ENCODE peak calls at places on chromosome 1, in nine cellular contexts. One of them, this sample, is unnamed. For H3K36me3, the result is how much of the 10 kb centered on the place peaks cover.

GRCh38 chr1:175734642-175735041 is 8.8 kb downstream of the TNR start:
- DNase-seq in Peyer's patch: no peak
- DNase-seq in breast epithelium: no peak
- DNase-seq in uterus: no peak
- DNase-seq in transverse colon: no peak
- DNase-seq in tibial nerve: no peak
- DNase-seq in stomach: no peak
- DNase-seq in body of pancreas: no peak
- DNase-seq in testis: no peak
- DNase-seq in this sample: no peak

GRCh38 chr1:174191255-174191906 is 32.1 kb downstream of the RABGAP1L start:
- DNase-seq in uterus: no peak
- DNase-seq in body of pancreas: no peak
- DNase-seq in transverse colon: no peak
- DNase-seq in tibial nerve: no peak
- DNase-seq in Peyer's patch: no peak
- DNase-seq in stomach: no peak
- DNase-seq in testis: no peak
- DNase-seq in breast epithelium: no peak
- DNase-seq in this sample: no peak

GRCh38 chr1:147598631-147599361 is 57.5 kb downstream of the BCL9 start:
- DNase-seq in transverse colon: peak
- DNase-seq in testis: peak
- DNase-seq in Peyer's patch: peak
- DNase-seq in uterus: peak
- DNase-seq in body of pancreas: peak
- DNase-seq in tibial nerve: no peak
- DNase-seq in breast epithelium: peak
- DNase-seq in stomach: peak
- DNase-seq in this sample: no peak

GRCh38 chr1:241697640-241698018 is 45.5 kb downstream of the WDR64 start:
- DNase-seq in tibial nerve: no peak
- DNase-seq in transverse colon: no peak
- DNase-seq in uterus: no peak
- DNase-seq in stomach: no peak
- DNase-seq in Peyer's patch: no peak
- DNase-seq in breast epithelium: no peak
- DNase-seq in body of pancreas: no peak
- DNase-seq in testis: no peak
- DNase-seq in this sample: no peak

GRCh38 chr1:240800291-240800690 is 188.3 kb upstream of the GREM2 start:
- DNase-seq in stomach: no peak
- DNase-seq in transverse colon: no peak
- DNase-seq in breast epithelium: no peak
- DNase-seq in tibial nerve: no peak
- DNase-seq in Peyer's patch: no peak
- DNase-seq in testis: no peak
- DNase-seq in body of pancreas: no peak
- DNase-seq in uterus: no peak
- DNase-seq in this sample: no peak

GRCh38 chr1:158203693-158204457 is 23.2 kb downstream of the CD1D start:
- DNase-seq in breast epithelium: no peak
- DNase-seq in stomach: no peak
- DNase-seq in body of pancreas: no peak
- DNase-seq in uterus: no peak
- DNase-seq in transverse colon: no peak
- DNase-seq in tibial nerve: no peak
- DNase-seq in Peyer's patch: peak
- DNase-seq in testis: peak
- DNase-seq in this sample: peak

GRCh38 chr1:99456536-99456935 is 189.4 kb upstream of the PALMD start:
- DNase-seq in testis: no peak
- DNase-seq in body of pancreas: no peak
- DNase-seq in Peyer's patch: no peak
- DNase-seq in breast epithelium: no peak
- DNase-seq in tibial nerve: no peak
- DNase-seq in uterus: no peak
- DNase-seq in stomach: no peak
- DNase-seq in transverse colon: no peak
- DNase-seq in this sample: no peak

GRCh38 chr1:19744886-19745285 is 54.8 kb downstream of the TMCO4 start:
- DNase-seq in breast epithelium: no peak
- DNase-seq in stomach: no peak
- DNase-seq in uterus: no peak
- DNase-seq in transverse colon: no peak
- DNase-seq in tibial nerve: no peak
- DNase-seq in testis: no peak
- DNase-seq in Peyer's patch: no peak
- DNase-seq in body of pancreas: no peak
- DNase-seq in this sample: no peak

GRCh38 chr1:116769561-116769977 is 15.3 kb downstream of the CD2 start:
- DNase-seq in tibial nerve: no peak
- DNase-seq in transverse colon: peak
- DNase-seq in body of pancreas: no peak
- DNase-seq in Peyer's patch: peak
- DNase-seq in stomach: no peak
- DNase-seq in testis: no peak
- DNase-seq in uterus: no peak
- DNase-seq in breast epithelium: no peak
- DNase-seq in this sample: no peak

GRCh38 chr1:79472067-79472656 is 465.6 kb upstream of the ADGRL4 start:
- DNase-seq in testis: no peak
- DNase-seq in breast epithelium: no peak
- DNase-seq in tibial nerve: no peak
- DNase-seq in stomach: no peak
- DNase-seq in transverse colon: no peak
- DNase-seq in uterus: no peak
- DNase-seq in body of pancreas: no peak
- DNase-seq in Peyer's patch: no peak
- DNase-seq in this sample: no peak

GRCh38 chr1:223363856-223364684 is at the start of gene SUSD4:
- DNase-seq in testis: peak
- DNase-seq in stomach: peak
- DNase-seq in breast epithelium: peak
- DNase-seq in tibial nerve: no peak
- DNase-seq in body of pancreas: peak
- DNase-seq in uterus: no peak
- DNase-seq in Peyer's patch: peak
- DNase-seq in transverse colon: peak
- DNase-seq in this sample: peak

GRCh38 chr1:30688920-30689794 is 34.2 kb downstream of the MATN1 start:
- DNase-seq in stomach: no peak
- DNase-seq in uterus: peak
- DNase-seq in transverse colon: no peak
- DNase-seq in testis: no peak
- DNase-seq in body of pancreas: no peak
- DNase-seq in Peyer's patch: peak
- DNase-seq in breast epithelium: no peak
- DNase-seq in tibial nerve: no peak
- DNase-seq in this sample: no peak

GRCh38 chr1:109112056-109112651 is 1.8 kb upstream of the ELAPOR1 start:
- DNase-seq in testis: no peak
- DNase-seq in tibial nerve: no peak
- DNase-seq in body of pancreas: no peak
- DNase-seq in stomach: no peak
- DNase-seq in breast epithelium: no peak
- DNase-seq in Peyer's patch: no peak
- DNase-seq in uterus: no peak
- DNase-seq in transverse colon: no peak
- DNase-seq in this sample: no peak

GRCh38 chr1:178986204-178986603 is 39.5 kb upstream of the FAM20B start:
- DNase-seq in body of pancreas: no peak
- DNase-seq in testis: no peak
- DNase-seq in Peyer's patch: no peak
- DNase-seq in stomach: no peak
- DNase-seq in uterus: no peak
- DNase-seq in breast epithelium: no peak
- DNase-seq in tibial nerve: no peak
- DNase-seq in transverse colon: no peak
- DNase-seq in this sample: no peak

GRCh38 chr1:199747984-199748383 is 279.5 kb upstream of the NR5A2 start:
- DNase-seq in uterus: no peak
- DNase-seq in tibial nerve: no peak
- DNase-seq in Peyer's patch: no peak
- DNase-seq in testis: no peak
- DNase-seq in breast epithelium: no peak
- DNase-seq in body of pancreas: no peak
- DNase-seq in stomach: no peak
- DNase-seq in transverse colon: no peak
- DNase-seq in this sample: no peak

GRCh38 chr1:42259739-42260064 is 75.3 kb downstream of the FOXJ3 start:
- DNase-seq in tibial nerve: no peak
- DNase-seq in body of pancreas: no peak
- DNase-seq in breast epithelium: no peak
- DNase-seq in uterus: no peak
- DNase-seq in transverse colon: no peak
- DNase-seq in Peyer's patch: no peak
- DNase-seq in testis: no peak
- DNase-seq in stomach: no peak
- DNase-seq in this sample: no peak

GRCh38 chr1:35564037-35564883 is 6.7 kb downstream of the NCDN start:
- DNase-seq in stomach: peak
- DNase-seq in transverse colon: peak
- DNase-seq in Peyer's patch: peak
- DNase-seq in body of pancreas: peak
- DNase-seq in testis: peak
- DNase-seq in tibial nerve: peak
- DNase-seq in breast epithelium: peak
- DNase-seq in uterus: peak
- DNase-seq in this sample: peak

GRCh38 chr1:151056149-151056548 is 3.3 kb downstream of the CDC42SE1 start:
- DNase-seq in transverse colon: no peak
- DNase-seq in body of pancreas: no peak
- DNase-seq in testis: no peak
- DNase-seq in breast epithelium: no peak
- DNase-seq in tibial nerve: no peak
- DNase-seq in Peyer's patch: peak
- DNase-seq in uterus: no peak
- DNase-seq in stomach: no peak
- DNase-seq in this sample: no peak
- H3K36me3 ChIP-seq in transverse colon: under half
- H3K36me3 ChIP-seq in body of pancreas: under half
- H3K36me3 ChIP-seq in testis: under half
- H3K36me3 ChIP-seq in breast epithelium: under half
- H3K36me3 ChIP-seq in tibial nerve: under half
- H3K36me3 ChIP-seq in Peyer's patch: under half
- H3K36me3 ChIP-seq in uterus: under half
- H3K36me3 ChIP-seq in stomach: under half
- H3K36me3 ChIP-seq in this sample: under half

GRCh38 chr1:235391879-235392278 is 24.7 kb downstream of the TBCE start:
- DNase-seq in body of pancreas: no peak
- DNase-seq in Peyer's patch: no peak
- DNase-seq in uterus: no peak
- DNase-seq in breast epithelium: no peak
- DNase-seq in testis: no peak
- DNase-seq in transverse colon: no peak
- DNase-seq in tibial nerve: no peak
- DNase-seq in stomach: no peak
- DNase-seq in this sample: no peak
- TF ChIP-seq POLR2A in body of pancreas: no peak
- TF ChIP-seq POLR2A in Peyer's patch: no peak
- TF ChIP-seq POLR2A in uterus: no peak
- TF ChIP-seq POLR2A in breast epithelium: no peak
- TF ChIP-seq POLR2A in testis: no peak
- TF ChIP-seq POLR2A in transverse colon: no peak
- TF ChIP-seq POLR2A in tibial nerve: no peak
- TF ChIP-seq POLR2A in stomach: no peak
- TF ChIP-seq POLR2A in this sample: no peak

DNA sequence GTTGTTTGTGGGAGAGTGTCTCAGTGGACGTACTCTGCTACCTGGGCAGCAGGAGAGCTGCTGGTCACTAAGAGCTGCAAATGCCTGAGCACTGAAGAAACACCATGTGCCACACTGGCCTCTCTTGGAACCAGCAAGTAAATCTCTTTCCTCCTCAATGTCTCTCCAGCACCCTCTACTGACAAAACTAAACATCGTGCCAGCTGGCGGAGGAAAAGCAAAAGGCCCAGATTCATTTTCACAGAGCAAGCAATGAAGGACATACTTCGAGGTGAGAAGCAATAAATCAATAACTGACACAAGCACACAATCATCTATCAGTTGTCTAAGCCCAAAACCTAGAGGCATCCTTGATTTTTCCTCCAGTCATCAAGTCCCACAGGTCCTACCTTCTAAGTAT is 78.1 kb downstream of the RERE start:
- DNase-seq in uterus: no peak
- DNase-seq in Peyer's patch: no peak
- DNase-seq in stomach: no peak
- DNase-seq in testis: no peak
- DNase-seq in transverse colon: no peak
- DNase-seq in tibial nerve: no peak
- DNase-seq in breast epithelium: no peak
- DNase-seq in body of pancreas: no peak
- DNase-seq in this sample: no peak
- TF ChIP-seq CTCF in uterus: no peak
- TF ChIP-seq CTCF in Peyer's patch: no peak
- TF ChIP-seq CTCF in stomach: no peak
- TF ChIP-seq CTCF in testis: no peak
- TF ChIP-seq CTCF in transverse colon: no peak
- TF ChIP-seq CTCF in tibial nerve: no peak
- TF ChIP-seq CTCF in breast epithelium: no peak
- TF ChIP-seq CTCF in body of pancreas: no peak
- TF ChIP-seq CTCF in this sample: no peak

GRCh38 chr1:198238121-198238520 is 81.3 kb downstream of the NEK7 start:
- DNase-seq in Peyer's patch: peak
- DNase-seq in testis: no peak
- DNase-seq in uterus: no peak
- DNase-seq in stomach: no peak
- DNase-seq in breast epithelium: peak
- DNase-seq in body of pancreas: no peak
- DNase-seq in tibial nerve: no peak
- DNase-seq in transverse colon: no peak
- DNase-seq in this sample: no peak

GRCh38 chr1:198232940-198233675 is 76.3 kb downstream of the NEK7 start:
- DNase-seq in transverse colon: no peak
- DNase-seq in testis: no peak
- DNase-seq in uterus: no peak
- DNase-seq in stomach: no peak
- DNase-seq in tibial nerve: no peak
- DNase-seq in breast epithelium: no peak
- DNase-seq in body of pancreas: no peak
- DNase-seq in Peyer's patch: no peak
- DNase-seq in this sample: no peak

GRCh38 chr1:198232407-198232806 is 75.6 kb downstream of the NEK7 start:
- DNase-seq in testis: no peak
- DNase-seq in uterus: no peak
- DNase-seq in Peyer's patch: no peak
- DNase-seq in breast epithelium: no peak
- DNase-seq in body of pancreas: no peak
- DNase-seq in transverse colon: no peak
- DNase-seq in stomach: no peak
- DNase-seq in tibial nerve: no peak
- DNase-seq in this sample: no peak

GRCh38 chr1:198231776-198232175 is 75.0 kb downstream of the NEK7 start:
- DNase-seq in uterus: no peak
- DNase-seq in tibial nerve: no peak
- DNase-seq in testis: no peak
- DNase-seq in Peyer's patch: no peak
- DNase-seq in body of pancreas: no peak
- DNase-seq in stomach: no peak
- DNase-seq in breast epithelium: no peak
- DNase-seq in transverse colon: no peak
- DNase-seq in this sample: no peak

GRCh38 chr1:198234511-198235251 is 77.9 kb downstream of the NEK7 start:
- DNase-seq in stomach: no peak
- DNase-seq in Peyer's patch: no peak
- DNase-seq in tibial nerve: no peak
- DNase-seq in transverse colon: no peak
- DNase-seq in uterus: no peak
- DNase-seq in breast epithelium: no peak
- DNase-seq in testis: no peak
- DNase-seq in body of pancreas: no peak
- DNase-seq in this sample: no peak
- H3K36me3 ChIP-seq in stomach: under half
- H3K36me3 ChIP-seq in Peyer's patch: under half
- H3K36me3 ChIP-seq in tibial nerve: under half
- H3K36me3 ChIP-seq in transverse colon: under half
- H3K36me3 ChIP-seq in uterus: under half
- H3K36me3 ChIP-seq in breast epithelium: under half
- H3K36me3 ChIP-seq in testis: under half
- H3K36me3 ChIP-seq in body of pancreas: under half
- H3K36me3 ChIP-seq in this sample: under half

This sample was measured in prostate gland.